ENCODE peak calls at places on chromosomes 2 and 18, in five cellular contexts. One of them, this sample, is unnamed.

GRCh38 chr2:52000156-52000855 is 968.4 kb upstream of the NRXN1 start:
- DNase-seq in LNCaP clone FGC: no peak
- DNase-seq in ovary: no peak
- DNase-seq in astrocyte of the spinal cord: peak; percentile 20
- DNase-seq in A549: no peak
- DNase-seq in this sample: peak; percentile 2

GRCh38 chr18:44723973-44724778 is 43.5 kb downstream of the SETBP1 start:
- DNase-seq in astrocyte of the spinal cord: no peak
- DNase-seq in LNCaP clone FGC: no peak
- DNase-seq in A549: no peak
- DNase-seq in ovary: no peak
- DNase-seq in this sample: no peak

GRCh38 chr2:200747668-200748618 is 63.8 kb upstream of the BZW1 start:
- DNase-seq in A549: peak; percentile 37
- DNase-seq in ovary: no peak
- DNase-seq in astrocyte of the spinal cord: peak; percentile 94
- DNase-seq in LNCaP clone FGC: peak; percentile 96
- DNase-seq in this sample: no peak

GRCh38 chr2:143171817-143172216 is 42.6 kb downstream of the ARHGAP15 start:
- DNase-seq in A549: no peak
- DNase-seq in astrocyte of the spinal cord: no peak
- DNase-seq in LNCaP clone FGC: no peak
- DNase-seq in ovary: no peak
- DNase-seq in this sample: peak; percentile 16

GRCh38 chr18:25062720-25063119 is 289.2 kb downstream of the ZNF521 start:
- DNase-seq in LNCaP clone FGC: no peak
- DNase-seq in ovary: no peak
- DNase-seq in A549: no peak
- DNase-seq in astrocyte of the spinal cord: no peak
- DNase-seq in this sample: no peak

GRCh38 chr2:64092502-64092901 is 51.7 kb downstream of the PELI1 start:
- DNase-seq in A549: no peak
- DNase-seq in astrocyte of the spinal cord: no peak
- DNase-seq in LNCaP clone FGC: no peak
- DNase-seq in ovary: no peak
- DNase-seq in this sample: no peak

GRCh38 chr2:88170472-88170892 is 336 bp downstream of the THNSL2 start:
- DNase-seq in ovary: no peak
- DNase-seq in astrocyte of the spinal cord: no peak
- DNase-seq in LNCaP clone FGC: no peak
- DNase-seq in A549: no peak
- DNase-seq in this sample: peak; percentile 11

GRCh38 chr2:193816008-193816407 is 1621.3 kb upstream of the TMEFF2 start:
- DNase-seq in A549: no peak
- DNase-seq in ovary: no peak
- DNase-seq in astrocyte of the spinal cord: no peak
- DNase-seq in LNCaP clone FGC: no peak
- DNase-seq in this sample: no peak

GRCh38 chr2:241813806-241814570 is 5.0 kb downstream of the NEU4 start:
- DNase-seq in ovary: no peak
- DNase-seq in LNCaP clone FGC: no peak
- DNase-seq in astrocyte of the spinal cord: no peak
- DNase-seq in A549: no peak
- DNase-seq in this sample: no peak

GRCh38 chr2:165015052-165015642 is 59.8 kb upstream of the SLC38A11 start:
- DNase-seq in LNCaP clone FGC: peak; percentile 58
- DNase-seq in astrocyte of the spinal cord: peak; percentile 64
- DNase-seq in ovary: peak; percentile 55
- DNase-seq in A549: peak; percentile 21
- DNase-seq in this sample: peak; percentile 80

GRCh38 chr2:112148477-112148876 is 10.3 kb downstream of the FBLN7 start:
- DNase-seq in A549: no peak
- DNase-seq in ovary: peak; percentile 9
- DNase-seq in LNCaP clone FGC: no peak
- DNase-seq in astrocyte of the spinal cord: no peak
- DNase-seq in this sample: no peak

GRCh38 chr2:238286987-238287386 is 1.4 kb downstream of the PER2 start:
- DNase-seq in astrocyte of the spinal cord: peak; percentile 10
- DNase-seq in A549: no peak
- DNase-seq in LNCaP clone FGC: no peak
- DNase-seq in ovary: peak; percentile 50
- DNase-seq in this sample: no peak

GRCh38 chr18:47263828-47264314 is 12.4 kb upstream of the SKOR2 start:
- DNase-seq in A549: no peak
- DNase-seq in ovary: no peak
- DNase-seq in astrocyte of the spinal cord: no peak
- DNase-seq in LNCaP clone FGC: no peak
- DNase-seq in this sample: no peak

GRCh38 chr18:48975817-48976649 is 25.3 kb upstream of the SMAD7 start:
- DNase-seq in A549: peak; percentile 71
- DNase-seq in astrocyte of the spinal cord: peak; percentile 55
- DNase-seq in LNCaP clone FGC: no peak
- DNase-seq in ovary: peak; percentile 53
- DNase-seq in this sample: peak; percentile 69

GRCh38 chr2:186716004-186716403 is 22.1 kb downstream of the FAM171B start:
- DNase-seq in A549: no peak
- DNase-seq in LNCaP clone FGC: no peak
- DNase-seq in ovary: no peak
- DNase-seq in astrocyte of the spinal cord: no peak
- DNase-seq in this sample: no peak

GRCh38 chr2:239255643-239256042 is 145.2 kb downstream of the HDAC4 start:
- DNase-seq in ovary: no peak
- DNase-seq in A549: no peak
- DNase-seq in LNCaP clone FGC: no peak
- DNase-seq in astrocyte of the spinal cord: no peak
- DNase-seq in this sample: no peak

GRCh38 chr2:44290271-44290670 is 15.0 kb downstream of the SLC3A1 start:
- DNase-seq in astrocyte of the spinal cord: peak; percentile 74
- DNase-seq in LNCaP clone FGC: no peak
- DNase-seq in ovary: no peak
- DNase-seq in A549: no peak
- DNase-seq in this sample: peak; percentile 30

GRCh38 chr2:85326406-85326945 is 1.3 kb downstream of the TGOLN2 start:
- DNase-seq in LNCaP clone FGC: no peak
- DNase-seq in A549: no peak
- DNase-seq in ovary: no peak
- DNase-seq in astrocyte of the spinal cord: peak; percentile 30
- DNase-seq in this sample: peak; percentile 33

GRCh38 chr18:77548790-77549420 is 299.3 kb downstream of the GALR1 start:
- DNase-seq in ovary: no peak
- DNase-seq in A549: no peak
- DNase-seq in LNCaP clone FGC: no peak
- DNase-seq in astrocyte of the spinal cord: no peak
- DNase-seq in this sample: no peak

GRCh38 chr18:48161201-48161910 is 230.9 kb upstream of the SMAD2 start:
- DNase-seq in A549: peak; percentile 35
- DNase-seq in LNCaP clone FGC: no peak
- DNase-seq in astrocyte of the spinal cord: peak; percentile 52
- DNase-seq in ovary: peak; percentile 95
- DNase-seq in this sample: peak; percentile 87

GRCh38 chr2:239574054-239574433 is 173.2 kb upstream of the HDAC4 start:
- DNase-seq in astrocyte of the spinal cord: no peak
- DNase-seq in LNCaP clone FGC: no peak
- DNase-seq in A549: no peak
- DNase-seq in ovary: no peak
- DNase-seq in this sample: no peak

GRCh38 chr2:196718796-196719564 is 79.5 kb downstream of the CCDC150 start:
- DNase-seq in astrocyte of the spinal cord: peak; percentile 85
- DNase-seq in LNCaP clone FGC: no peak
- DNase-seq in ovary: peak; percentile 35
- DNase-seq in A549: peak; percentile 37
- DNase-seq in this sample: no peak

GRCh38 chr2:13550832-13551231 is 834.1 kb downstream of the TRIB2 start:
- DNase-seq in ovary: no peak
- DNase-seq in A549: no peak
- DNase-seq in astrocyte of the spinal cord: no peak
- DNase-seq in LNCaP clone FGC: no peak
- DNase-seq in this sample: no peak

GRCh38 chr18:50119363-50119762 is 75.6 kb downstream of the MYO5B start:
- DNase-seq in astrocyte of the spinal cord: no peak
- DNase-seq in A549: no peak
- DNase-seq in ovary: no peak
- DNase-seq in LNCaP clone FGC: no peak
- DNase-seq in this sample: no peak

GRCh38 chr18:9137168-9138066 is 836 bp downstream of the ANKRD12 start:
- DNase-seq in A549: peak; percentile 37
- DNase-seq in astrocyte of the spinal cord: peak; percentile 80
- DNase-seq in LNCaP clone FGC: peak; percentile 8
- DNase-seq in ovary: peak; percentile 81
- DNase-seq in this sample: peak; percentile 79

GRCh38 chr2:168138911-168139310 is 108.5 kb downstream of the STK39 start:
- DNase-seq in A549: no peak
- DNase-seq in astrocyte of the spinal cord: no peak
- DNase-seq in LNCaP clone FGC: no peak
- DNase-seq in ovary: no peak
- DNase-seq in this sample: no peak

GRCh38 chr2:579351-579886 is 97.8 kb downstream of the TMEM18 start:
- DNase-seq in ovary: no peak
- DNase-seq in A549: no peak
- DNase-seq in LNCaP clone FGC: peak; percentile 96
- DNase-seq in astrocyte of the spinal cord: no peak
- DNase-seq in this sample: no peak

GRCh38 chr2:188203756-188204155 is 87.9 kb upstream of the GULP1 start:
- DNase-seq in astrocyte of the spinal cord: no peak
- DNase-seq in ovary: no peak
- DNase-seq in LNCaP clone FGC: no peak
- DNase-seq in A549: no peak
- DNase-seq in this sample: no peak

GRCh38 chr2:173652731-173653426 is 298.2 kb downstream of the CDCA7 start:
- DNase-seq in astrocyte of the spinal cord: peak; percentile 96
- DNase-seq in LNCaP clone FGC: no peak
- DNase-seq in A549: peak; percentile 83
- DNase-seq in ovary: no peak
- DNase-seq in this sample: peak; percentile 99

GRCh38 chr2:79369127-79369526 is 143.7 kb upstream of the CTNNA2 start:
- DNase-seq in A549: no peak
- DNase-seq in ovary: no peak
- DNase-seq in LNCaP clone FGC: no peak
- DNase-seq in astrocyte of the spinal cord: no peak
- DNase-seq in this sample: no peak

GRCh38 chr2:230774348-230774951 is 61.8 kb downstream of the CAB39 start:
- DNase-seq in astrocyte of the spinal cord: peak; percentile 80
- DNase-seq in A549: no peak
- DNase-seq in ovary: no peak
- DNase-seq in LNCaP clone FGC: no peak
- DNase-seq in this sample: peak; percentile 85
- H3K4me3 ChIP-seq in astrocyte of the spinal cord: no peak overlapping the region
- H3K4me3 ChIP-seq in A549: no peak overlapping the region
- H3K4me3 ChIP-seq in ovary: no peak overlapping the region
- H3K4me3 ChIP-seq in LNCaP clone FGC: no peak overlapping the region
- H3K4me3 ChIP-seq in this sample: no peak overlapping the region

DNA sequence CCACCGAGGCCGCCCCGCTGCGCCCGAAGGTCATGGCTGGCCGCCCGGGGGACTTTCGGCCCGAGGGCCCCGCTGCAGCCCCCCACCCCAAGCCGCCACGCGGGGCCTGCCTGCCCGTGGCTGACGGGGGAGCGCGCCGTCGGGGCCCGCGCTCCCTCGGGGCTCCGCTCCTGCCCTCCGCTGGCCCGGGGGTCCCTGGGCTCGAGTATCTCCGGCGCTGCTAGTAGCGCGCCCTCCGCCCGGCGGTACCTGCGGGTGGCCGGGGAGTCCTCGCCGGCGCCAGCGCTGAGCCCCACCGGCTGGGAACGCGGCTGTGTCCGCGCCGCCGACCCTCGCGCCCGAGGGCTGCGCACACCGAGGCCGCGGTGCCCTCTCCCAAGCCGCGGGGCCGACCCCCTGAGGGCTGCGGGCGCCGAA is 306 bp downstream of the KCNG3 start:
- DNase-seq in A549: no peak
- DNase-seq in LNCaP clone FGC: no peak
- DNase-seq in astrocyte of the spinal cord: no peak
- DNase-seq in ovary: no peak
- DNase-seq in this sample: no peak
- H3K4me3 ChIP-seq in A549: peak overlapping the region; percentile 68
- H3K4me3 ChIP-seq in LNCaP clone FGC: peak overlapping the region; percentile 54
- H3K4me3 ChIP-seq in astrocyte of the spinal cord: no peak overlapping the region
- H3K4me3 ChIP-seq in ovary: peak overlapping the region; percentile 40
- H3K4me3 ChIP-seq in this sample: no peak overlapping the region

DNA sequence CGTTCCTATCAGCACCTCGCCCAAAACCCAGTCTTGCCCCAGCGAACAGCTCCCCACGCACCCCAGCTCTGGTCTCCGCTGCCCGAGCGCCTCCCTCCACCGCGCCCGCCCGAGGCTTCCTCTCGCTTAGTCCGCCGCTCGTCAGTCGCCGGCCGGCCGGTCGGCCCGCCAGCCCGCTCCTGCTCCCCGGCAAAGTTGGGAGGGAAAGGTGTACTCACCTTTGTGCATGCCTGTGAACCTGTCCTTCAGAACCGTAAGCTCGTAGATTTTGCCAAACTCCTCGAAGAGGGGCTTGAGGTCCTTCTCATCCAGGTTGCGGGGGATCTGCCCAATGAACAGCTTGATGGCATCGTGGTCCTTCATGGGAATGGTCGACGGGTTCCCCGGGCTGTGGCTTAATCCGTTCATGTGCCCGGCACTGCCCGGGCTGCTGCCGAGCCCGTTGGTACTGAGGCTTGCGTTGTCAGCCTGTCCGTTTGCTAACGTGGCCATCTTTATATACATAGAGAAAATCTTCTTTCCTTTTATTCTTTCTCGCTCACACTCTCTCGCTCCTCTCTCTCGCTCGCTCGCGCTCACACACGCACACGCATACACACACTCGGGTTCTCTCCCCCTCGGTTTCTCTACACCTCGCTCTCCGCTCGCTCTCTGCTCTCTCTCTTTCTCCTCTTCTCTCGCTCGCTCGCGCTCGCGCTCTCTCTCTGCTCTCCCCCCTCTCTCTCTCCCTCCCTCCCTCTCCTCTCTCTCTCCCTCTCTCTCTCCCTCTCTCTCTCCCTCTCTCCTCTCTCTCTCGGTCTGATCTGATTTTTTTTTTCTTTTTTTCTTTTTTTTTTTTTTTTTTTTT is at the start of gene CELF4:
- DNase-seq in LNCaP clone FGC: no peak
- DNase-seq in A549: no peak
- DNase-seq in ovary: no peak
- DNase-seq in astrocyte of the spinal cord: peak; percentile 5
- DNase-seq in this sample: peak; percentile 16
- H3K4me3 ChIP-seq in LNCaP clone FGC: peak within 1 kb of the TSS; percentile 58
- H3K4me3 ChIP-seq in A549: peak within 1 kb of the TSS; percentile 41
- H3K4me3 ChIP-seq in ovary: peak within 1 kb of the TSS; percentile 33
- H3K4me3 ChIP-seq in astrocyte of the spinal cord: peak within 1 kb of the TSS; percentile 35
- H3K4me3 ChIP-seq in this sample: peak within 1 kb of the TSS; percentile 57

DNA sequence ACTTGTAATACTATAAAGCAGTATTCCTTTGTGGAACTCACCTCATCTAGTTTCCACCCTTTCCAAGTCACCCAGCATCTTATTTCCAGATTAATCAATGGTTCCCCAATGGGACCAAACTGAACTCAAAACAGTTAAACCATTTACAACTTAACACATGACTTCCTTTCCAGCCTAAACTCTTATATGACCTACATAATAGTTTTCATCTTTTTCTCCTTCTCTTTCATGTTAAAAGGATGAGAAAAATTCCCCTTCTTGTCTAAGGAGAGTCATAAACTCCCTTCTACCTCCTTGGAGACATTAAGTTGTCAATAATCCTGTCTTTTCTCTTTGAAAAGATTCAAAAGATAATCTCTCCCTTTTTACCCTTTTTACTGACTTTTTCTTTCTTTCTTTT is 6.7 kb downstream of the PPP3R1 start:
- DNase-seq in LNCaP clone FGC: no peak
- DNase-seq in astrocyte of the spinal cord: no peak
- DNase-seq in ovary: no peak
- DNase-seq in A549: no peak
- DNase-seq in this sample: no peak
- H3K4me3 ChIP-seq in LNCaP clone FGC: no peak overlapping the region
- H3K4me3 ChIP-seq in astrocyte of the spinal cord: no peak overlapping the region
- H3K4me3 ChIP-seq in ovary: no peak overlapping the region
- H3K4me3 ChIP-seq in A549: no peak overlapping the region
- H3K4me3 ChIP-seq in this sample: no peak overlapping the region

This sample was measured in epithelial cell of esophagus.